ENCODE peak calls at places on chromosomes 2 and 18, in eight cellular contexts. One of them, this sample, is unnamed.
A peak's percentile ranks its signal among the peaks of the same experiment; 100 is the strongest.

GRCh38 chr2:76599732-76600368 is 889.1 kb upstream of the GCFC2 start:
- DNase-seq in GM23338: peak; percentile 99
- DNase-seq in fibroblast of lung: peak; percentile 64
- DNase-seq in tibial artery: no peak
- DNase-seq in kidney epithelial cell: peak; percentile 54
- DNase-seq in spleen: peak; percentile 32
- DNase-seq in pancreas: no peak
- DNase-seq in MM.1S: peak; percentile 90
- DNase-seq in this sample: peak; percentile 21

GRCh38 chr2:224457408-224458096 is 55.6 kb upstream of the FAM124B start:
- DNase-seq in GM23338: no peak
- DNase-seq in fibroblast of lung: no peak
- DNase-seq in tibial artery: no peak
- DNase-seq in kidney epithelial cell: no peak
- DNase-seq in spleen: no peak
- DNase-seq in pancreas: no peak
- DNase-seq in MM.1S: no peak
- DNase-seq in this sample: no peak

GRCh38 chr2:105919826-105920225 is 175.1 kb downstream of the NCK2 start:
- DNase-seq in GM23338: peak; percentile 72
- DNase-seq in fibroblast of lung: peak; percentile 34
- DNase-seq in tibial artery: no peak
- DNase-seq in kidney epithelial cell: peak; percentile 1
- DNase-seq in spleen: no peak
- DNase-seq in pancreas: no peak
- DNase-seq in MM.1S: no peak
- DNase-seq in this sample: no peak

GRCh38 chr2:172806426-172807008 is 70.9 kb downstream of the RAPGEF4 start:
- DNase-seq in GM23338: peak; percentile 69
- DNase-seq in fibroblast of lung: peak; percentile 55
- DNase-seq in tibial artery: no peak
- DNase-seq in kidney epithelial cell: no peak
- DNase-seq in spleen: no peak
- DNase-seq in pancreas: no peak
- DNase-seq in MM.1S: peak; percentile 63
- DNase-seq in this sample: peak; percentile 11

GRCh38 chr18:65269375-65269774 is 481.4 kb upstream of the CDH7 start:
- DNase-seq in GM23338: no peak
- DNase-seq in fibroblast of lung: no peak
- DNase-seq in tibial artery: no peak
- DNase-seq in kidney epithelial cell: no peak
- DNase-seq in spleen: no peak
- DNase-seq in pancreas: no peak
- DNase-seq in MM.1S: no peak
- DNase-seq in this sample: no peak

GRCh38 chr2:20421988-20422678 is 24.7 kb upstream of the RHOB start:
- DNase-seq in GM23338: no peak
- DNase-seq in fibroblast of lung: peak; percentile 87
- DNase-seq in tibial artery: peak; percentile 97
- DNase-seq in kidney epithelial cell: no peak
- DNase-seq in spleen: peak; percentile 89
- DNase-seq in pancreas: peak; percentile 91
- DNase-seq in MM.1S: no peak
- DNase-seq in this sample: no peak

GRCh38 chr18:63868546-63868945 is 19.0 kb upstream of the SERPINB2 start:
- DNase-seq in GM23338: no peak
- DNase-seq in fibroblast of lung: no peak
- DNase-seq in tibial artery: no peak
- DNase-seq in kidney epithelial cell: no peak
- DNase-seq in spleen: no peak
- DNase-seq in pancreas: no peak
- DNase-seq in MM.1S: no peak
- DNase-seq in this sample: no peak

GRCh38 chr2:165087933-165088901 is 115.6 kb downstream of the SCN3A start:
- DNase-seq in GM23338: no peak
- DNase-seq in fibroblast of lung: no peak
- DNase-seq in tibial artery: no peak
- DNase-seq in kidney epithelial cell: no peak
- DNase-seq in spleen: no peak
- DNase-seq in pancreas: no peak
- DNase-seq in MM.1S: no peak
- DNase-seq in this sample: no peak

GRCh38 chr2:27086722-27087446 is at the start of gene KHK:
- DNase-seq in GM23338: peak; percentile 71
- DNase-seq in fibroblast of lung: peak; percentile 19
- DNase-seq in tibial artery: no peak
- DNase-seq in kidney epithelial cell: no peak
- DNase-seq in spleen: peak; percentile 92
- DNase-seq in pancreas: peak; percentile 74
- DNase-seq in MM.1S: no peak
- DNase-seq in this sample: no peak

GRCh38 chr2:156459720-156460119 is 23.5 kb downstream of the GPD2 start:
- DNase-seq in GM23338: no peak
- DNase-seq in fibroblast of lung: no peak
- DNase-seq in tibial artery: no peak
- DNase-seq in kidney epithelial cell: no peak
- DNase-seq in spleen: no peak
- DNase-seq in pancreas: no peak
- DNase-seq in MM.1S: no peak
- DNase-seq in this sample: no peak

GRCh38 chr2:230877737-230878598 is 13.2 kb downstream of the ITM2C start:
- DNase-seq in GM23338: no peak
- DNase-seq in fibroblast of lung: no peak
- DNase-seq in tibial artery: peak; percentile 15
- DNase-seq in kidney epithelial cell: no peak
- DNase-seq in spleen: peak; percentile 84
- DNase-seq in pancreas: no peak
- DNase-seq in MM.1S: no peak
- DNase-seq in this sample: no peak

GRCh38 chr18:28581503-28582169 is 404.7 kb upstream of the CDH2 start:
- DNase-seq in GM23338: peak; percentile 11
- DNase-seq in fibroblast of lung: peak; percentile 63
- DNase-seq in tibial artery: no peak
- DNase-seq in kidney epithelial cell: no peak
- DNase-seq in spleen: no peak
- DNase-seq in pancreas: no peak
- DNase-seq in MM.1S: no peak
- DNase-seq in this sample: no peak

GRCh38 chr2:226544581-226545210 is 254.9 kb downstream of the IRS1 start:
- DNase-seq in GM23338: no peak
- DNase-seq in fibroblast of lung: peak; percentile 21
- DNase-seq in tibial artery: no peak
- DNase-seq in kidney epithelial cell: peak; percentile 12
- DNase-seq in spleen: no peak
- DNase-seq in pancreas: no peak
- DNase-seq in MM.1S: no peak
- DNase-seq in this sample: no peak

GRCh38 chr18:23493654-23494053 is 9.7 kb upstream of the RMC1 start:
- DNase-seq in GM23338: no peak
- DNase-seq in fibroblast of lung: no peak
- DNase-seq in tibial artery: no peak
- DNase-seq in kidney epithelial cell: no peak
- DNase-seq in spleen: no peak
- DNase-seq in pancreas: no peak
- DNase-seq in MM.1S: no peak
- DNase-seq in this sample: no peak

GRCh38 chr2:177753682-177754475 is 318.7 kb downstream of the PDE11A start:
- DNase-seq in GM23338: peak; percentile 78
- DNase-seq in fibroblast of lung: peak; percentile 68
- DNase-seq in tibial artery: peak; percentile 78
- DNase-seq in kidney epithelial cell: no peak
- DNase-seq in spleen: no peak
- DNase-seq in pancreas: no peak
- DNase-seq in MM.1S: no peak
- DNase-seq in this sample: no peak

GRCh38 chr2:101038455-101039255 is 36.6 kb downstream of the RPL31 start:
- DNase-seq in GM23338: peak; percentile 62
- DNase-seq in fibroblast of lung: no peak
- DNase-seq in tibial artery: no peak
- DNase-seq in kidney epithelial cell: no peak
- DNase-seq in spleen: no peak
- DNase-seq in pancreas: no peak
- DNase-seq in MM.1S: no peak
- DNase-seq in this sample: no peak

GRCh38 chr2:72415256-72415655 is 267.6 kb upstream of the CYP26B1 start:
- DNase-seq in GM23338: no peak
- DNase-seq in fibroblast of lung: peak; percentile 74
- DNase-seq in tibial artery: no peak
- DNase-seq in kidney epithelial cell: no peak
- DNase-seq in spleen: no peak
- DNase-seq in pancreas: no peak
- DNase-seq in MM.1S: no peak
- DNase-seq in this sample: no peak

GRCh38 chr2:68696554-68696953 is 38.1 kb upstream of the ARHGAP25 start:
- DNase-seq in GM23338: peak; percentile 65
- DNase-seq in fibroblast of lung: no peak
- DNase-seq in tibial artery: no peak
- DNase-seq in kidney epithelial cell: no peak
- DNase-seq in spleen: no peak
- DNase-seq in pancreas: no peak
- DNase-seq in MM.1S: no peak
- DNase-seq in this sample: no peak

GRCh38 chr18:33231474-33232317 is 208.8 kb downstream of the CCDC178 start:
- DNase-seq in GM23338: peak; percentile 92
- DNase-seq in fibroblast of lung: peak; percentile 47
- DNase-seq in tibial artery: peak; percentile 50
- DNase-seq in kidney epithelial cell: peak; percentile 29
- DNase-seq in spleen: no peak
- DNase-seq in pancreas: peak; percentile 71
- DNase-seq in MM.1S: peak; percentile 77
- DNase-seq in this sample: no peak

GRCh38 chr18:12014976-12015696 is 33.8 kb downstream of the IMPA2 start:
- DNase-seq in GM23338: no peak
- DNase-seq in fibroblast of lung: no peak
- DNase-seq in tibial artery: no peak
- DNase-seq in kidney epithelial cell: no peak
- DNase-seq in spleen: peak; percentile 19
- DNase-seq in pancreas: no peak
- DNase-seq in MM.1S: no peak
- DNase-seq in this sample: no peak

GRCh38 chr2:74004212-74005182 is 19.8 kb downstream of the TET3 start:
- DNase-seq in GM23338: no peak
- DNase-seq in fibroblast of lung: no peak
- DNase-seq in tibial artery: no peak
- DNase-seq in kidney epithelial cell: no peak
- DNase-seq in spleen: peak; percentile 59
- DNase-seq in pancreas: no peak
- DNase-seq in MM.1S: no peak
- DNase-seq in this sample: no peak

GRCh38 chr2:233571001-233571400 is 4.4 kb upstream of the USP40 start:
- DNase-seq in GM23338: no peak
- DNase-seq in fibroblast of lung: no peak
- DNase-seq in tibial artery: no peak
- DNase-seq in kidney epithelial cell: no peak
- DNase-seq in spleen: no peak
- DNase-seq in pancreas: no peak
- DNase-seq in MM.1S: no peak
- DNase-seq in this sample: no peak

GRCh38 chr2:233571462-233571861 is 4.9 kb upstream of the USP40 start:
- DNase-seq in GM23338: no peak
- DNase-seq in fibroblast of lung: no peak
- DNase-seq in tibial artery: no peak
- DNase-seq in kidney epithelial cell: no peak
- DNase-seq in spleen: no peak
- DNase-seq in pancreas: no peak
- DNase-seq in MM.1S: no peak
- DNase-seq in this sample: no peak

DNA sequence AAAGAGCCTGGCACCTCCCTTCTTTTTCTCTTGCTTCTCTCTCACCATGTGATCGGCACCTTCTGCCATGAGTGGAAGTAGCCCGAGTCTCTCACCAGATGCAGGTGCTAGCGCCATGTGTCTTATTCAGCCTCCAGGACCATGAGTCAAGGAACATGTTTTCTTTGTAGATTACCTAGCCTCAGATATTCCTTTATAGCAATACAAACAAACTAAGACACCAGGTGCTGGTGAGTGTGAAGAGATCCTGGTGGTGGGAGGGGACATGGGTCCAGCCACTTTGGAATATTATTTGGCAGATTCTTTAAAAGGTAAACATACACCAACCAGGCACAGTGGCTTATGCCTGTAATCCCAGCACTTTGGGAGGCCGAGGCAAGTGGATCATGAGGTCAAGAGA is 5.9 kb upstream of the USP40 start:
- DNase-seq in GM23338: no peak
- DNase-seq in fibroblast of lung: no peak
- DNase-seq in tibial artery: no peak
- DNase-seq in kidney epithelial cell: no peak
- DNase-seq in spleen: no peak
- DNase-seq in pancreas: no peak
- DNase-seq in MM.1S: no peak
- DNase-seq in this sample: no peak
- H3K4me3 ChIP-seq in GM23338: no peak overlapping the region
- H3K4me3 ChIP-seq in fibroblast of lung: no peak overlapping the region
- H3K4me3 ChIP-seq in tibial artery: no peak overlapping the region
- H3K4me3 ChIP-seq in kidney epithelial cell: no peak overlapping the region
- H3K4me3 ChIP-seq in spleen: no peak overlapping the region
- H3K4me3 ChIP-seq in pancreas: no peak overlapping the region
- H3K4me3 ChIP-seq in MM.1S: no peak overlapping the region
- H3K4me3 ChIP-seq in this sample: no peak overlapping the region

GRCh38 chr2:111140815-111141214 is 20.1 kb downstream of the BCL2L11 start:
- DNase-seq in GM23338: no peak
- DNase-seq in fibroblast of lung: no peak
- DNase-seq in tibial artery: no peak
- DNase-seq in kidney epithelial cell: no peak
- DNase-seq in spleen: no peak
- DNase-seq in pancreas: no peak
- DNase-seq in MM.1S: no peak
- DNase-seq in this sample: no peak
- H3K36me3 ChIP-seq in GM23338: peaks cover 5% of the 10 kb centered on the region
- H3K36me3 ChIP-seq in fibroblast of lung: no peaks in the 10 kb centered on the region
- H3K36me3 ChIP-seq in tibial artery: peaks cover 25% of the 10 kb centered on the region
- H3K36me3 ChIP-seq in kidney epithelial cell: no peaks in the 10 kb centered on the region
- H3K36me3 ChIP-seq in spleen: peaks cover 3% of the 10 kb centered on the region
- H3K36me3 ChIP-seq in pancreas: no peaks in the 10 kb centered on the region
- H3K36me3 ChIP-seq in MM.1S: peaks cover 31% of the 10 kb centered on the region
- H3K36me3 ChIP-seq in this sample: no peaks in the 10 kb centered on the region

DNA sequence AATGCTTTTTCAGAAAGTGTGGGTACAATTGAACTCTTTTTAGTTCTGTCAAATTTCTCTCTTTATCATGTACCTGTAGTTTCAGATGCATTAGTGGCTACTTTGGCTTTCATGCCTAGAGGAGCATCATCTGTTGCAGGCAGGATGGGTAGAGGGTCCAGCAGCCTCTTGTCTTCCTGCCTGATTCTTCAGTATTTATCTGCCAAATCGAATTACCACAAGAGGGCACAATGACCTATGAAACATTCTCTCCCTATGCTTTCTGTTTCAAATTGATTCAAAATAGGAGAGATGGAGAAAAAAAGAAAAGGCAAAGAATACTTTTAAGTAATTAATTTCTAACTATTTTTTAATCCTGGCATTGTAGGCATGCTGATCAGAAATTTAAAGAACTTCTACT is 477.2 kb downstream of the TRIB2 start:
- DNase-seq in GM23338: peak; percentile 74
- DNase-seq in fibroblast of lung: peak; percentile 29
- DNase-seq in tibial artery: no peak
- DNase-seq in kidney epithelial cell: peak; percentile 9
- DNase-seq in spleen: no peak
- DNase-seq in pancreas: no peak
- DNase-seq in MM.1S: peak; percentile 78
- DNase-seq in this sample: peak; percentile 13
- TF ChIP-seq CTCF in GM23338: peak; percentile 65
- TF ChIP-seq CTCF in fibroblast of lung: peak; percentile 25
- TF ChIP-seq CTCF in tibial artery: no peak
- TF ChIP-seq CTCF in kidney epithelial cell: peak; percentile 45
- TF ChIP-seq CTCF in spleen: no peak
- TF ChIP-seq CTCF in pancreas: no peak
- TF ChIP-seq CTCF in MM.1S: peak; percentile 69
- TF ChIP-seq CTCF in this sample: peak; percentile 56

GRCh38 chr2:239953418-239954061 is 71.6 kb downstream of the NDUFA10 start:
- DNase-seq in GM23338: no peak
- DNase-seq in fibroblast of lung: peak; percentile 74
- DNase-seq in tibial artery: peak; percentile 44
- DNase-seq in kidney epithelial cell: no peak
- DNase-seq in spleen: peak; percentile 55
- DNase-seq in pancreas: peak; percentile 50
- DNase-seq in MM.1S: no peak
- DNase-seq in this sample: no peak
- H3K4me3 ChIP-seq in GM23338: no peak overlapping the region
- H3K4me3 ChIP-seq in fibroblast of lung: no peak overlapping the region
- H3K4me3 ChIP-seq in tibial artery: peak overlapping the region; percentile 34
- H3K4me3 ChIP-seq in kidney epithelial cell: no peak overlapping the region
- H3K4me3 ChIP-seq in spleen: no peak overlapping the region
- H3K4me3 ChIP-seq in pancreas: no peak overlapping the region
- H3K4me3 ChIP-seq in MM.1S: no peak overlapping the region
- H3K4me3 ChIP-seq in this sample: no peak overlapping the region

This sample was measured in GM06990.